ENCODE peak calls at places on chromosome 17, in ten cellular contexts. One of them, this sample, is unnamed.

GRCh38 chr17:2067559-2067958 is 12.7 kb downstream of the HIC1 start:
- DNase-seq in body of pancreas: no peak
- DNase-seq in heart right ventricle: peak
- DNase-seq in fibroblast of the conjunctiva: no peak
- DNase-seq in left cardiac atrium: peak
- DNase-seq in uterus: peak
- DNase-seq in mucosa of descending colon: no peak
- DNase-seq in GM23338: no peak
- DNase-seq in RCC 7860: no peak
- DNase-seq in Daoy: peak
- DNase-seq in this sample: no peak

GRCh38 chr17:50581316-50581715 is 20.8 kb downstream of the CACNA1G start:
- DNase-seq in body of pancreas: no peak
- DNase-seq in heart right ventricle: no peak
- DNase-seq in fibroblast of the conjunctiva: no peak
- DNase-seq in left cardiac atrium: no peak
- DNase-seq in uterus: no peak
- DNase-seq in mucosa of descending colon: no peak
- DNase-seq in GM23338: no peak
- DNase-seq in RCC 7860: no peak
- DNase-seq in Daoy: no peak
- DNase-seq in this sample: no peak

GRCh38 chr17:17500999-17501605 is 4.9 kb upstream of the RASD1 start:
- DNase-seq in body of pancreas: no peak
- DNase-seq in heart right ventricle: no peak
- DNase-seq in fibroblast of the conjunctiva: no peak
- DNase-seq in left cardiac atrium: no peak
- DNase-seq in uterus: no peak
- DNase-seq in mucosa of descending colon: peak
- DNase-seq in GM23338: no peak
- DNase-seq in RCC 7860: no peak
- DNase-seq in Daoy: no peak
- DNase-seq in this sample: no peak

GRCh38 chr17:64784353-64784798 is 122.3 kb upstream of the SMURF2 start:
- DNase-seq in body of pancreas: peak
- DNase-seq in heart right ventricle: no peak
- DNase-seq in fibroblast of the conjunctiva: no peak
- DNase-seq in left cardiac atrium: no peak
- DNase-seq in uterus: no peak
- DNase-seq in mucosa of descending colon: no peak
- DNase-seq in GM23338: no peak
- DNase-seq in RCC 7860: no peak
- DNase-seq in Daoy: no peak
- DNase-seq in this sample: no peak

GRCh38 chr17:77881545-77881944 is 77.0 kb upstream of the TNRC6C start:
- DNase-seq in body of pancreas: peak
- DNase-seq in heart right ventricle: peak
- DNase-seq in fibroblast of the conjunctiva: peak
- DNase-seq in left cardiac atrium: peak
- DNase-seq in uterus: peak
- DNase-seq in mucosa of descending colon: peak
- DNase-seq in GM23338: no peak
- DNase-seq in RCC 7860: no peak
- DNase-seq in Daoy: peak
- DNase-seq in this sample: peak

GRCh38 chr17:28950017-28950751 is 1.1 kb downstream of the PHF12 start:
- DNase-seq in body of pancreas: peak
- DNase-seq in heart right ventricle: peak
- DNase-seq in fibroblast of the conjunctiva: no peak
- DNase-seq in left cardiac atrium: peak
- DNase-seq in uterus: peak
- DNase-seq in mucosa of descending colon: peak
- DNase-seq in GM23338: peak
- DNase-seq in RCC 7860: peak
- DNase-seq in Daoy: peak
- DNase-seq in this sample: peak

GRCh38 chr17:68455756-68456528 is 1.4 kb downstream of the WIPI1 start:
- DNase-seq in body of pancreas: peak
- DNase-seq in heart right ventricle: no peak
- DNase-seq in fibroblast of the conjunctiva: peak
- DNase-seq in left cardiac atrium: no peak
- DNase-seq in uterus: peak
- DNase-seq in mucosa of descending colon: no peak
- DNase-seq in GM23338: no peak
- DNase-seq in RCC 7860: peak
- DNase-seq in Daoy: peak
- DNase-seq in this sample: no peak

GRCh38 chr17:83119987-83120864 is 40.8 kb downstream of the METRNL start:
- DNase-seq in body of pancreas: no peak
- DNase-seq in heart right ventricle: no peak
- DNase-seq in fibroblast of the conjunctiva: no peak
- DNase-seq in left cardiac atrium: no peak
- DNase-seq in uterus: no peak
- DNase-seq in mucosa of descending colon: no peak
- DNase-seq in GM23338: peak
- DNase-seq in RCC 7860: no peak
- DNase-seq in Daoy: no peak
- DNase-seq in this sample: no peak

GRCh38 chr17:4856271-4856936 is 23.3 kb downstream of the MINK1 start:
- DNase-seq in body of pancreas: no peak
- DNase-seq in heart right ventricle: no peak
- DNase-seq in fibroblast of the conjunctiva: no peak
- DNase-seq in left cardiac atrium: no peak
- DNase-seq in uterus: no peak
- DNase-seq in mucosa of descending colon: no peak
- DNase-seq in GM23338: no peak
- DNase-seq in RCC 7860: no peak
- DNase-seq in Daoy: no peak
- DNase-seq in this sample: no peak